ENCODE peak calls at places on chromosomes 4 and X, in four cellular contexts. W is neuronal stem cell, B is mammary epithelial cell, S is A673. K is an unnamed sample.

GRCh38 chrX:71493111-71493613 is 39.7 kb upstream of the OGT start:
- DNase-seq in W (no peak), B (no peak), S (no peak), K (no peak)

GRCh38 chr4:86831262-86832090 is 17.7 kb downstream of the SLC10A6 start:
- DNase-seq in B (peak; percentile 97), S (no peak), W (no peak), K (peak; percentile 76)

GRCh38 chr4:101527186-101527585 is 179.9 kb upstream of the PPP3CA start:
- DNase-seq in W (no peak), S (no peak), B (peak; percentile 72), K (no peak)

GRCh38 chr4:133247861-133248260 is 98.8 kb downstream of the PCDH10 start:
- DNase-seq in W (no peak), B (no peak), S (no peak), K (no peak)

GRCh38 chr4:139663561-139664138 is 2.0 kb upstream of the MGST2 start:
- DNase-seq in S (no peak), B (no peak), W (no peak), K (no peak)

GRCh38 chr4:94419956-94420355 is 31.8 kb upstream of the PDLIM5 start:
- DNase-seq in B (peak; percentile 80), S (peak; percentile 19), W (no peak), K (no peak)

GRCh38 chr4:105050896-105051295 is 95.8 kb upstream of the TET2 start:
- DNase-seq in W (no peak), S (no peak), B (peak; percentile 40), K (peak; percentile 1)

GRCh38 chr4:123811763-123812390 is 415.3 kb downstream of the SPRY1 start:
- DNase-seq in W (no peak), S (no peak), B (no peak), K (peak; percentile 18)

GRCh38 chrX:53077207-53078197 is 4.7 kb upstream of the TSPYL2 start:
- DNase-seq in B (no peak), S (no peak), W (no peak), K (no peak)

GRCh38 chr4:8919651-8920288 is 48.1 kb upstream of the HMX1 start:
- DNase-seq in B (no peak), W (no peak), S (no peak), K (no peak)

GRCh38 chr4:102730968-102731533 is 29.7 kb downstream of the MANBA start:
- DNase-seq in S (peak; percentile 17), B (no peak), W (no peak), K (no peak)

GRCh38 chr4:115113382-115114106 is at the start of gene NDST4:
- DNase-seq in S (peak; percentile 98), W (peak; percentile 79), B (peak; percentile 9), K (no peak)

GRCh38 chr4:99028187-99028586 is 32.7 kb downstream of the METAP1 start:
- DNase-seq in B (peak; percentile 55), W (no peak), S (no peak), K (no peak)

GRCh38 chr4:36712013-36712412 is 430.6 kb downstream of the DTHD1 start:
- DNase-seq in S (peak; percentile 15), W (no peak), B (no peak), K (no peak)

GRCh38 chr4:67746797-67747495 is 7.2 kb downstream of the GNRHR start:
- DNase-seq in W (peak; percentile 33), B (peak; percentile 43), S (peak; percentile 31), K (no peak)

GRCh38 chr4:57131849-57132745 is 21.9 kb upstream of the IGFBP7 start:
- DNase-seq in W (no peak), B (peak; percentile 57), S (no peak), K (peak; percentile 17)

GRCh38 chr4:99058228-99058627 is 30.4 kb downstream of the ADH5 start:
- DNase-seq in S (no peak), B (no peak), W (no peak), K (no peak)

GRCh38 chrX:38045697-38046096 is 39.3 kb downstream of the SYTL5 start:
- DNase-seq in B (no peak), W (no peak), S (peak; percentile 60), K (no peak)

GRCh38 chr4:179128299-179128698 is 1686.1 kb upstream of the AGA start:
- DNase-seq in S (no peak), B (no peak), W (no peak), K (no peak)

GRCh38 chr4:136281889-136282288 is 1250.4 kb downstream of the PCDH18 start:
- DNase-seq in W (no peak), S (no peak), B (no peak), K (no peak)

GRCh38 chr4:256492-256891 is 48.8 kb downstream of the ZNF732 start:
- DNase-seq in W (no peak), S (no peak), B (no peak), K (no peak)
- H3K9me3 ChIP-seq in W (peaks cover 99% of the 10 kb centered on the region), S (peaks cover 71% of the 10 kb centered on the region), B (peaks cover 55% of the 10 kb centered on the region), K (peaks cover 10% of the 10 kb centered on the region)

DNA sequence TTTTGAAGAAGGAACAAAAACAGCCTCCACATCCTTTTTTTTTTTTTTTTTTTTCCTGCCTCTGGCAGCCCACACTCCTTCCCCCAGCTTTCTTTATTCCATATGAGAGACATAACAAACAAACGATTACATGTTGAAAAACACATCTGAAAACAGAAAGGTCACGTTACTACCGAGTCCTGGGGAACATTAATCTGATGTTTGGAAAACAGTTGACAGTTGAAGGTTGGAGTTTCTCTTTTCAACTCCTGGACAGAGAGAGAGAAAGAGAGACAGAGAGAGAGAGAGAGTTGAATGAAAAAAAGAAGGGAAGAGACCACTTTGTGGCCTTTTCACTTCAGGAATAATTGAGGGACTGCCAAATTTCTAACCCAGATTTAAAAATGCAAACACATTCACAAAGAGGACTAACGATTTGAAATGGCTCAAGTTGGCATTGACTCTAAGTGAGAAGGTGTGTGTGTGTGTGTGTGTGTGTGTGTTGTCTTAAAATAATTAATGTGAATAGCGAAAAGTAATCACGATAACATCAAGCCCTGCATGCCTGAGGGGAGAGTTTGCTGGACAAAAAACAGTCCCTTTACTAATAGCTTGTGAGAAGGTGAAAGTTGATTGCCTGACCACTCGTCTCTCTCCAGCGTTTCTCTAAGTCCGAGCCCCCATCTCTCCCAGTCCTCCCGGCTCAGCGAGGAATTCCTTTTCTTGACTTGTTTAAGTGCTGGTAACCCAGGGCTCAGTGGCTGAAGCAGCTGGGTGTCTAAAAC is 67.3 kb downstream of the FBXO8 start:
- DNase-seq in W (peak; percentile 36), S (no peak), B (no peak), K (no peak)
- H3K4me3 ChIP-seq in W (no peak overlapping the region), S (no peak overlapping the region), B (no peak overlapping the region), K (no peak overlapping the region)

GRCh38 chr4:107708225-107708624 is 11.8 kb downstream of the PAPSS1 start:
- DNase-seq in S (no peak), W (no peak), B (peak; percentile 46), K (no peak)
- H3K9me3 ChIP-seq in S (peaks cover 52% of the 10 kb centered on the region), W (peaks cover 31% of the 10 kb centered on the region), B (peaks cover 11% of the 10 kb centered on the region), K (no peaks in the 10 kb centered on the region)

GRCh38 chrX:154138857-154139256 is 5.2 kb upstream of the OPN1LW start:
- DNase-seq in S (no peak), W (no peak), B (no peak), K (no peak)

GRCh38 chrX:154140742-154141141 is 3.3 kb upstream of the OPN1LW start:
- DNase-seq in B (no peak), W (no peak), S (no peak), K (no peak)

GRCh38 chrX:154135458-154136229 is 8.4 kb upstream of the OPN1LW start:
- DNase-seq in S (no peak), W (no peak), B (peak; percentile 8), K (peak; percentile 23)

GRCh38 chrX:154140206-154140605 is 3.8 kb upstream of the OPN1LW start:
- DNase-seq in B (no peak), S (no peak), W (no peak), K (no peak)

DNA sequence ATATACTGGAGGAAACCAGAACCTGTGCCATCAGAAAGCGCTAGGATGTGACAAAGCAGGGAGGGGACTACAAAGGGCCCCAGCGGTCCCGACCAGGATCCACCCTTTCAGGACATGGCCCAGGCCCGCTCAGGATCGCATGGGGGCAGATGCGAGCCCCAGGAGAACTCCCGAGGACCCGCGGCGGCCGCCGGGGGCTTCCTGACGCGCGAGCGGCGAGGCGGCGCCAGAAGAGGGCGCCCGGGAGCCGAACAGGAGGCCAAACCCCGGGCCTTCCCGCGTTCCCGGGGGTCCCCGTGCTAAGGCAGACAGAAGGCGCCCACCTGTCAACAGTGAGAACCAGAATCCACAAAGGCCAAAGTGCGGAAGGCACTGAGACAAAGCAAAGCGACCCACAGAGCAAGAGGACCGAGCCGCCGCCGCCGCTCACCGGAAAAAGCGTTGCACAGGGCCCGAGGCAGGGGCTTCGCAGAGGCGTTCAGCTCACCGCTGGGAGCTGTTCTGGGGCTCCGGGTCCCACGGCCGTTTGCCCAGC is 7.3 kb upstream of the OPN1LW start:
- DNase-seq in S (peak; percentile 66), B (peak; percentile 14), W (peak; percentile 73), K (peak; percentile 49)
- H3K4me3 ChIP-seq in S (no peak overlapping the region), B (no peak overlapping the region), W (no peak overlapping the region), K (no peak overlapping the region)

DNA sequence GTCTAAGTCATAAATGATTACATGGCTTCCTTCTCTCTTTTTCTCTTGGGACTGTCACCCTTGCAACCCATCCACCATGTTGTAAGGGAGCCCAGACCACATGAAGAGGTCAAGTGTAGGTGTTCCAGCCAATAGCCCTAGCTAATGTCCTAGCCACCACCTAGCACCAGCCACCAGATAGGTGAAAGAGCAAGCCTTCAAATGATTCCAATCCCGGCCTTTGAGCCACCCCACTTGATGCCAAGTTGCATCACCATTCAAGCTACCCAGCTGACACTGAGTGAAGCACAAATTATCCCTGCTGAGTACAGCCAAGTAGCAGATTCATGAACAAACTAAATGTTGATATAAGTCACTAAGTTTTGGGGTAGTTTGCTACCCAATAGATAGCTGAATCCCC is 274.3 kb downstream of the BCOR start:
- DNase-seq in W (no peak), B (no peak), S (no peak), K (no peak)
- H3K9me3 ChIP-seq in W (peaks cover 3% of the 10 kb centered on the region), B (no peaks in the 10 kb centered on the region), S (no peaks in the 10 kb centered on the region), K (no peaks in the 10 kb centered on the region)

GRCh38 chr4:3037957-3038451 is 36.3 kb downstream of the HTT-AS start:
- DNase-seq in S (peak; percentile 26), B (no peak), W (no peak), K (no peak)
- H3K4me3 ChIP-seq in S (no peak overlapping the region), B (no peak overlapping the region), W (no peak overlapping the region), K (no peak overlapping the region)

DNA sequence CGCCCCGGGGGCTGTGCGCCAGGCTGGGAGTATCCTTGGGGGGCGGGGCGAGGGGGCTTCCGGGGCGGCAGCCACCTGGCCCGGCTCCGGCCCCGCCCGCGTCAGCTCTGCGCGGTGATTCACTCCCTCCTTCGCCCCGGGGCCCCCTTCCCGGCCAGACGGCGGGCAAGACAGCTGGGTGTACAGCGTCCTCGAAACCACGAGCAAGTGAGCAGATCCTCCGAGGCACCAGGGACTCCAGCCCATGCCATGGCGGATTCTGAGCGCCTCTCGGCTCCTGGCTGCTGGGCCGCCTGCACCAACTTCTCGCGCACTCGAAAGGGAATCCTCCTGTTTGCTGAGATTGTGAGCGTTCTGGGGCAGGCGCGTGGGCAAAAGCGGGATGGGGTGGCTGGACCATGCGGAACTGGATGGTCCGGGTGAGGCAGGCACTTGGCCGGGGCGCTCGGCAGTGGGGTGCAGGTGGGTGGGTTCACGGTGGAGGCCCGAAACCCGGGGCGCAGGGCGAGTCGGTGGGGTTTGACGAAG is at the start of gene PLP2:
- DNase-seq in S (peak; percentile 49), B (peak; percentile 72), W (no peak), K (peak; percentile 80)
- H3K9me3 ChIP-seq in S (no peaks in the 10 kb centered on the region), B (peaks cover 6% of the 10 kb centered on the region), W (no peaks in the 10 kb centered on the region), K (no peaks in the 10 kb centered on the region)

K was measured in MG63.